ENCODE peak calls at places on chromosomes 5 and 9, in ten cellular contexts. F is sigmoid colon, S is SK-N-SH, N is HCT116, X is H1, P is spleen, C is transverse colon, V is upper lobe of left lung, I is K562, L is endothelial cell of umbilical vein. B is an unnamed sample. For H3K9me3, the result is how much of the 10 kb centered on the place peaks cover.

GRCh38 chr9:2241461-2241874 is 226.3 kb downstream of the SMARCA2 start:
- DNase-seq in P (peak), C (no peak), V (no peak), N (no peak), S (peak), F (no peak), I (no peak), L (peak), X (peak), B (no peak)

GRCh38 chr5:57779383-57780223 is 297.0 kb upstream of the ACTBL2 start:
- DNase-seq in P (no peak), C (no peak), S (peak), L (peak), X (peak), I (peak), V (peak), N (peak), F (no peak), B (peak)

GRCh38 chr5:74833537-74834266 is 32.5 kb downstream of the FAM169A start:
- DNase-seq in F (no peak), S (no peak), N (no peak), V (no peak), L (no peak), C (peak), I (no peak), X (no peak), P (no peak), B (peak)

GRCh38 chr9:95276395-95276954 is 41.0 kb downstream of the FANCC start:
- DNase-seq in C (no peak), X (no peak), F (no peak), V (no peak), P (no peak), L (no peak), S (no peak), I (no peak), N (no peak), B (no peak)

GRCh38 chr5:134904621-134905245 is at the start of gene PCBD2:
- DNase-seq in P (peak), C (peak), V (peak), L (peak), X (peak), S (peak), I (peak), N (peak), F (peak), B (peak)

GRCh38 chr9:34087370-34087769 is 38.7 kb upstream of the UBAP2 start:
- DNase-seq in C (no peak), V (no peak), X (no peak), L (no peak), F (no peak), S (no peak), N (no peak), I (no peak), P (peak), B (no peak)

GRCh38 chr9:37037137-37037743 is 3.2 kb upstream of the PAX5 start:
- DNase-seq in L (no peak), S (no peak), V (no peak), F (no peak), X (no peak), C (no peak), N (no peak), P (peak), I (no peak), B (no peak)

GRCh38 chr9:87793292-87793691 is 67.4 kb downstream of the CTSL start:
- DNase-seq in C (no peak), I (peak), N (no peak), F (no peak), L (no peak), S (no peak), V (peak), P (no peak), X (no peak), B (no peak)

GRCh38 chr5:60538955-60539866 is 160.8 kb downstream of the DEPDC1B start:
- DNase-seq in L (peak), V (no peak), X (no peak), I (no peak), F (no peak), S (no peak), P (no peak), C (no peak), N (no peak), B (no peak)

GRCh38 chr5:136094913-136095641 is 37.6 kb upstream of the SMAD5 start:
- DNase-seq in V (no peak), N (no peak), C (no peak), I (no peak), F (no peak), P (no peak), S (no peak), X (no peak), L (no peak), B (no peak)

GRCh38 chr9:135120249-135120648 is 32.8 kb downstream of the OLFM1 start:
- DNase-seq in I (no peak), P (no peak), X (no peak), F (no peak), V (no peak), L (no peak), C (no peak), N (no peak), S (no peak), B (no peak)

GRCh38 chr5:9831823-9832222 is 201.7 kb upstream of the TAS2R1 start:
- DNase-seq in N (no peak), V (no peak), L (no peak), X (no peak), P (no peak), I (no peak), S (no peak), C (no peak), F (no peak), B (no peak)

GRCh38 chr5:153630546-153630945 is 140.1 kb downstream of the GRIA1 start:
- DNase-seq in N (no peak), I (no peak), S (no peak), P (no peak), V (no peak), C (no peak), X (no peak), L (no peak), F (no peak), B (no peak)

GRCh38 chr5:129718766-129719165 is 29.1 kb upstream of the MINAR2 start:
- DNase-seq in P (no peak), S (no peak), X (no peak), F (no peak), N (no peak), V (no peak), L (no peak), I (no peak), C (no peak), B (no peak)

GRCh38 chr5:150017606-150018005 is 17.1 kb downstream of the HMGXB3 start:
- DNase-seq in P (no peak), C (no peak), I (no peak), S (no peak), N (no peak), V (no peak), L (peak), X (no peak), F (no peak), B (no peak)

GRCh38 chr9:133282454-133283238 is 7.6 kb upstream of the ABO start:
- DNase-seq in V (no peak), S (no peak), P (no peak), N (no peak), X (no peak), L (no peak), I (peak), C (peak), F (no peak), B (no peak)

GRCh38 chr5:173819521-173819920 is 68.6 kb upstream of the CPEB4 start:
- DNase-seq in I (no peak), V (no peak), F (no peak), L (no peak), N (no peak), C (no peak), X (no peak), S (no peak), P (no peak), B (no peak)

GRCh38 chr5:98713027-98713426 is 60.4 kb upstream of the RGMB start:
- DNase-seq in L (no peak), X (no peak), S (no peak), N (no peak), I (no peak), V (no peak), C (no peak), F (no peak), P (no peak), B (no peak)

GRCh38 chr5:15694694-15695093 is 194.7 kb downstream of the FBXL7 start:
- DNase-seq in L (peak), V (no peak), X (no peak), S (no peak), F (no peak), P (no peak), I (no peak), N (no peak), C (no peak), B (no peak)

GRCh38 chr9:73437758-73438157 is 286.1 kb downstream of the ANXA1 start:
- DNase-seq in C (no peak), L (no peak), V (no peak), F (no peak), N (peak), S (no peak), X (no peak), I (no peak), P (no peak), B (no peak)

GRCh38 chr5:139985733-139986132 is 57.4 kb downstream of the NRG2 start:
- DNase-seq in F (no peak), P (no peak), I (peak), V (no peak), L (peak), C (no peak), X (no peak), N (peak), S (no peak), B (no peak)

GRCh38 chr5:96896806-96897205 is 20.5 kb downstream of the ERAP2 start:
- DNase-seq in P (peak), L (no peak), V (no peak), C (peak), N (no peak), I (no peak), F (no peak), S (no peak), X (no peak), B (no peak)

GRCh38 chr9:89770779-89771178 is 166.0 kb downstream of the GADD45G start:
- DNase-seq in F (no peak), X (no peak), P (peak), N (no peak), I (no peak), S (peak), V (no peak), L (no peak), C (no peak), B (no peak)

GRCh38 chr9:37925786-37926736 is 22.1 kb upstream of the SLC25A51 start:
- DNase-seq in V (peak), I (no peak), X (no peak), C (no peak), N (no peak), S (no peak), P (peak), L (peak), F (no peak), B (no peak)

GRCh38 chr5:144284036-144284435 is 113.4 kb downstream of the KCTD16 start:
- DNase-seq in L (no peak), P (no peak), S (no peak), C (no peak), F (no peak), V (no peak), I (no peak), X (no peak), N (no peak), B (no peak)

GRCh38 chr9:90946981-90947380 is 145.4 kb downstream of the SYK start:
- DNase-seq in S (no peak), N (no peak), F (no peak), X (no peak), L (no peak), V (no peak), I (no peak), P (no peak), C (no peak), B (no peak)

GRCh38 chr5:59661306-59661705 is 232.2 kb downstream of the PDE4D start:
- DNase-seq in C (no peak), L (peak), I (no peak), F (no peak), X (no peak), V (no peak), N (no peak), S (no peak), P (no peak), B (no peak)

GRCh38 chr5:124859027-124859426 is 112.6 kb upstream of the ZNF608 start:
- DNase-seq in F (no peak), P (no peak), L (no peak), V (no peak), X (no peak), I (no peak), N (no peak), C (peak), S (peak), B (no peak)
- TF ChIP-seq POLR2AphosphoS5 in F (no peak), P (no peak), L (no peak), V (no peak), X (no peak), I (no peak), N (no peak), C (no peak), S (no peak), B (no peak)

DNA sequence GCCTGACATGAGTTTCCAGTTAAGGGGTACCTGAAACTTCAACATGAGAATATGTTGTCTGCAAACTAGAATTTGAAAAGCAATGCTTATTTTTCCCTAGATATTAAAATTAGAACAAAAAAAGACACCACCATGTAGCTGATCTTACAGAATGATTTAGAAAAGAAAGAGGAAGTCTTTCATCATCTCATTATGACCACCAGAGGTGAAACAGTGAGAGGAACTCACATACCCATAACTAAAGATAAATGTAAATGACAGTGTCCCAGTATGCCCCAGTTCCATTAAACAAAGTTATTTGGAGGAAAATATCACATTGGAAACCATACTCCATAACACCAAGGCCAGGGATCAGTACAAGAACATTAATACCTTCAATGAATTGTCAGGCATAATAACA is 6.9 kb downstream of the TAF7 start:
- DNase-seq in X (no peak), F (no peak), I (no peak), P (no peak), C (no peak), V (no peak), S (no peak), L (no peak), N (no peak), B (no peak)
- H3K9me3 ChIP-seq in X (under half), F (half or more), I (under half), P (under half), C (half or more), V (half or more), S (under half), L (under half), N (under half), B (half or more)

DNA sequence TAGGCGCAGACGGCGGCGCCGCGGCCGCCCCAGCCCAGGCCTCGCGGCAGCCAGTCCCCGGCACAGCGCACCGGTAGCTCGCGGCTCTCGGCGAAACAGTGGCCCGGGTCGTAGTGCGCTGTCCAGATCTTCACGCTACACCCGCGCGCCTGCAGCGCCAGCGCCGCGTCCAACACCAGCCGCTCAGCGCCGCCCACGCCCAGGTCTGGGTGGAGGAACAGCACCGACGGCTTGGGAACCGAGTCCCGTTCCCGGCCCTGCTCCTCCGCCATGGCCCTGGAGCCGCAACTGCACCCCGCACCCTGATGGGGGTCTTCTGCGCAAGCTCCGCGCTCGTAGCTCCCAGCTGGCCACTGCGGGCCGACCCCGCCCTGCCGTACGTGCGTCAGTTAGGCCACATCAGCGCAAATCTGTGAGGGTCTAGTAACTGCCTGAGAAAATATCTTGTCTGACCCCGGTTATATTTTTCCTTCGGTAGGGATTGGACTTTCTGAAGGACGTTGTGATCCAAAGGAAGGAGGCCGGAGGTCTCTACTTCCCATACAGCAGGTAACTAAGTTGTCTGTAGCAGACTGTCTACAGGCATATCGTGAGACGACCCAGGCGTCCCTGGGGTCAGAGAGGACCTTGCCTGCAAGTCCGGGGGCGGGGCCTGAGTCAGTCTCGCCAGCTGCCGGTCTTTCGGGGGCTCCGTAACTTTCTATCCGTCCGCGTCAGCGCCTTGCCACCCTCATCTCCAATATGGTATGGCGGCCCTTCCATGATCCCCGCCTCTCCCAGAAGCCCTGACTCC is at the start of the genes ALG2 and SEC61B:
- DNase-seq in P (peak), C (peak), L (peak), F (peak), S (peak), I (peak), N (peak), X (peak), V (peak), B (peak)
- TF ChIP-seq POLR2AphosphoS5 in P (peak), C (peak), L (peak), F (peak), S (peak), I (peak), N (peak), X (peak), V (peak), B (peak)

DNA sequence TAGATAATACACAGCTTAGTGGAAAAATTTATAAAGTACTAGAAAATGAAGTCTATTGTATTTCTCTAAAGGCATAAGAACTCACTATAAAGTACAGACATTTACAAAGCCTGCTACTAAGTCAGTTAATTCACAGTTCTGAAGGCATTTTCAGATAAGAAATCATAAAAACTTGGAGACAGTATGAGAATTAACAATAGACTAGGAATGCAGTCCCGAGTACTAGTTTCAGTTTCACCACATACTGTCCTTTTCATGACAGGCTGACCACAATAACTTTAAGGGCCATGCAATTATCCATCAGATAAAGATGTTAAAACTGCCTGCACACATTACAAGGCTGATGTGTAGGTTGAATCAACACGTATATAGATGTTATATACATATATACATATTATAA is 362.6 kb upstream of the SMC2 start:
- DNase-seq in C (no peak), I (no peak), F (no peak), L (no peak), S (no peak), X (no peak), P (no peak), N (no peak), V (no peak), B (no peak)
- H3K9me3 ChIP-seq in C (under half), I (under half), F (under half), L (under half), S (under half), X (under half), P (under half), N (under half), V (under half), B (under half)

DNA sequence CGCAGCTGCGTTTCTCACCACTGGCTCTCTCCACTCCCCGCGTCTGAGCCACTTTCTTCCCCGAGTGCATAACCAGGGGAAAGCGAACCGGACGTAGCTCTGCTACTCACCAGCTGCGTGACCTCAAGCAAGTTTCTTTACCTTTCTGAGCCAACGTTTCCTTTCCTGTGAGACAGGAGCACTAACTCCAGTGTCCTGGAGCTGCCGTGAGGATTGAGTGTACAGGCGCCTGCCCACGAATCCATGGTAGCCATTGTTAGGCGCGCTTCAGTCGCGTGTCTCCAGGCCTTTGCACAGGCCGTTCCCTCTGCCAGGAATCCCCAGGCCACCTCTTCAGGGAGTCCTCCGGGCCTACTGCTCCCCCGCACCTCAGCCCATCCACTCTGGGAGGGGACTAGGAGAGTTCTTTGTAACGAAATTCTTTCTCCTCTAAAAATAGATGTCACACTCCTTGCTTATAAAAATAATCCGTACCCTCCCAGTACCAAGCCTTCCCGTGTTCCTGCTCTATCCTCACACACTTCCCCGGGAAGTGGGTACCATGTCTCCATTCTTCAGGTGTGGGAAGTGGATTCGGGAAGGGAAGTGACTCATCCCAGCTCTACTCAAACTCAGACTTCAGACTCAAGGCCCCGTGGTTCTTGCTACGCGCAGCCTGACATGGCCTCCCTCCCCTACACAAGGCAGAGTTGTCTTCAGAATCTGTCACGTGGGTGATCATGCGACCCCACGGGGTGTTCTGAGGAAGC is 16.2 kb upstream of the CRB2 start:
- DNase-seq in L (no peak), P (no peak), S (no peak), I (no peak), V (peak), F (no peak), N (no peak), X (no peak), C (peak), B (no peak)
- TF ChIP-seq POLR2AphosphoS5 in L (no peak), P (peak), S (no peak), I (no peak), V (no peak), F (no peak), N (no peak), X (no peak), C (no peak), B (no peak)

B was measured in breast epithelium.